ENCODE peak calls at places on chromosomes 11 and 22, in ten cellular contexts. O, A, Z, P, H, I, X, S, F and Q are unnamed samples.

GRCh38 chr11:17748044-17748443 is 13.5 kb downstream of the KCNC1 start:
- DNase-seq in F (no peak), S (peak; percentile 4), X (no peak), Z (no peak), O (no peak), P (no peak), A (no peak), H (no peak), I (no peak), Q (no peak)

GRCh38 chr11:59708537-59708936 is 5.1 kb downstream of the OR10V1 start:
- DNase-seq in X (no peak), H (no peak), A (no peak), O (no peak), S (no peak), F (no peak), Z (no peak), I (no peak), P (no peak), Q (no peak)

GRCh38 chr22:37704645-37705044 is 7.8 kb downstream of the TRIOBP start:
- DNase-seq in H (no peak), A (no peak), P (no peak), I (no peak), F (no peak), S (no peak), Z (no peak), O (no peak), X (no peak), Q (no peak)

GRCh38 chr22:23305321-23305910 is 125.1 kb downstream of the BCR start:
- DNase-seq in P (no peak), F (peak; percentile 62), I (no peak), H (peak; percentile 28), O (peak; percentile 21), A (peak; percentile 64), Z (peak; percentile 53), S (no peak), X (peak; percentile 41), Q (no peak)

GRCh38 chr22:44363980-44364749 is 51.4 kb upstream of the SHISAL1 start:
- DNase-seq in S (peak; percentile 43), F (no peak), H (peak; percentile 64), X (no peak), I (no peak), O (no peak), Z (no peak), P (no peak), A (no peak), Q (no peak)

GRCh38 chr11:84313830-84314359 is 1027.7 kb upstream of the CCDC90B start:
- DNase-seq in O (no peak), P (no peak), Z (no peak), F (no peak), X (peak; percentile 47), S (no peak), H (no peak), A (no peak), I (no peak), Q (no peak)

GRCh38 chr11:134038897-134039470 is 29.9 kb upstream of the JAM3 start:
- DNase-seq in S (no peak), P (no peak), X (no peak), H (no peak), F (no peak), Z (no peak), O (no peak), I (peak; percentile 68), A (no peak), Q (no peak)

GRCh38 chr11:58243954-58244353 is 15.2 kb upstream of the OR10Q1 start:
- DNase-seq in P (no peak), Z (no peak), S (no peak), H (no peak), A (no peak), O (no peak), X (no peak), F (no peak), I (no peak), Q (no peak)

GRCh38 chr22:30903876-30904460 is 64.6 kb downstream of the MORC2 start:
- DNase-seq in H (no peak), F (no peak), Z (no peak), A (no peak), P (no peak), S (no peak), I (no peak), X (no peak), O (no peak), Q (no peak)

GRCh38 chr22:48554893-48555552 is 1272.7 kb downstream of the BRD1 start:
- DNase-seq in F (no peak), S (no peak), X (no peak), A (no peak), I (peak; percentile 69), O (no peak), H (no peak), P (no peak), Z (peak; percentile 1), Q (no peak)

GRCh38 chr11:112728288-112728687 is 232.9 kb upstream of the NCAM1 start:
- DNase-seq in F (no peak), I (no peak), X (no peak), Z (no peak), S (no peak), H (no peak), P (no peak), O (no peak), A (no peak), Q (no peak)

GRCh38 chr22:19440411-19441195 is 6.9 kb downstream of the C22orf39 start:
- DNase-seq in X (no peak), Z (no peak), S (no peak), A (no peak), I (no peak), H (peak; percentile 56), P (no peak), O (no peak), F (no peak), Q (no peak)

GRCh38 chr11:124069429-124070401 is 28.6 kb upstream of the OR10G7 start:
- DNase-seq in H (peak; percentile 27), I (peak; percentile 86), S (no peak), F (peak; percentile 75), A (peak; percentile 34), Z (peak; percentile 63), X (peak; percentile 53), P (peak; percentile 1), O (no peak), Q (peak; percentile 43)

GRCh38 chr11:19820100-19820499 is 107.5 kb downstream of the NAV2 start:
- DNase-seq in A (no peak), I (no peak), H (no peak), O (no peak), Z (no peak), S (no peak), F (peak; percentile 42), X (peak; percentile 65), P (no peak), Q (no peak)

DNA sequence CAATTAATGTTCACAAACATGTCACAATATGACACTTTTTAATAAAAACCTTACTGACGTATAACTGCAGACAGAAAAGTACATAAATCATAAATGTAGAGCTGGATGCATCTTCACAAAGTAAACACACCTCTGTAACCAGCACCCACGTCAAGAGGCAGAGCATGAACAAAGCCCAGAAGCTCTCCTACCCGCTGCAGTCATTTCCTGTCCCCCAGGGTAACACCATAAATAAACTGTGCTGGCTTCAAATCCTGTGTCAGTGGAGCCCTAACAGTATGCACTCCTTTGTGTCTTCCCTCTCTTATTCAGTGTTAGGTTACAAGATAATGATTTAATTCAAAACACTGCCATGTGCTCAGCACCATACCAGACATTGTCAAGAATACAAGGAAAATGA is 5.7 kb downstream of the SYT13 start:
- DNase-seq in H (no peak), P (no peak), A (peak; percentile 39), X (no peak), F (no peak), S (no peak), O (no peak), I (no peak), Z (no peak), Q (no peak)
- H3K4me3 ChIP-seq in H (no peak overlapping the region), P (no peak overlapping the region), A (no peak overlapping the region), X (no peak overlapping the region), F (no peak overlapping the region), S (no peak overlapping the region), O (no peak overlapping the region), I (no peak overlapping the region), Z (no peak overlapping the region), Q (no peak overlapping the region)

GRCh38 chr11:61332266-61332822 is 561 bp downstream of the DDB1 start:
- DNase-seq in I (peak; percentile 47), O (no peak), H (peak; percentile 21), S (no peak), A (peak; percentile 15), X (peak; percentile 38), Z (peak; percentile 26), F (peak; percentile 29), P (no peak), Q (no peak)
- TF ChIP-seq CTCF in I (no peak), O (no peak), H (no peak), S (no peak), A (peak; percentile 34), X (peak; percentile 3), Z (no peak), F (peak; percentile 2), P (peak; percentile 22), Q (no peak)

DNA sequence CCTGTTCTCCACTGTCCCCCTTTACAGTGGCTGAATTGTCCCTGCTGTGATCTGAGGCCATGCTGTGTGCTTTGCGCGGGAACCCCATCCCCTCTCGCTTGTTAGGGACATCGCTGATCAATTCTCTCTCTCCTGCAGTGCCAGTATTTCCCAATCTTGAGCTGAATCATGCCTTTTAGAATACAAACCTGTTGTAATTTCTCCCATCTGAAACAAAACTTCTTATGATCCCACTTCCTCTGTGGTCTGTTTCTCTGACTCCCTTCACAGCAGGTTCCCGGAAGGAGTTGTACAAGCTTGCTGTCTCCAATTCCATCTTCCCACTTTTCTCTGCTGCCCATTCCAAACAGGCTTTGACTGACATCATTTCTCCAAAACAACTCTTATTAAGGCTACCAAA is 16.8 kb downstream of the ADAMTS15 start:
- DNase-seq in P (no peak), S (no peak), F (peak; percentile 58), X (no peak), O (no peak), Z (no peak), A (peak; percentile 15), H (no peak), I (no peak), Q (no peak)
- H3K4me3 ChIP-seq in P (no peak overlapping the region), S (no peak overlapping the region), F (no peak overlapping the region), X (no peak overlapping the region), O (no peak overlapping the region), Z (no peak overlapping the region), A (no peak overlapping the region), H (no peak overlapping the region), I (no peak overlapping the region), Q (no peak overlapping the region)

GRCh38 chr11:66070604-66071325 is 693 bp downstream of the PACS1 start:
- DNase-seq in F (peak; percentile 57), I (peak; percentile 45), X (peak; percentile 53), H (peak; percentile 51), Z (peak; percentile 47), P (no peak), A (no peak), S (peak; percentile 70), O (no peak), Q (no peak)

GRCh38 chr11:66068923-66069714 is 953 bp upstream of the PACS1 start:
- DNase-seq in H (peak; percentile 76), O (no peak), Z (peak; percentile 31), S (peak; percentile 63), F (peak; percentile 70), I (no peak), X (peak; percentile 70), A (peak; percentile 48), P (no peak), Q (peak; percentile 59)

GRCh38 chr11:66071326-66071870 is 1.3 kb downstream of the PACS1 start:
- DNase-seq in P (no peak), S (no peak), A (no peak), I (no peak), Z (no peak), X (no peak), H (no peak), F (no peak), O (no peak), Q (no peak)

GRCh38 chr11:66068154-66068821 is 1.8 kb upstream of the PACS1 start:
- DNase-seq in P (no peak), S (peak; percentile 81), O (peak; percentile 53), F (peak; percentile 81), H (peak; percentile 71), Z (peak; percentile 80), A (peak; percentile 67), I (peak; percentile 85), X (peak; percentile 73), Q (no peak)

GRCh38 chr11:66069715-66070603 is at the start of gene PACS1:
- DNase-seq in F (peak; percentile 95), P (peak; percentile 26), I (peak; percentile 84), X (peak; percentile 83), H (peak; percentile 85), S (peak; percentile 86), A (peak; percentile 58), Z (peak; percentile 81), O (peak; percentile 46), Q (no peak)
- TF ChIP-seq CTCF in F (no peak), P (no peak), I (no peak), X (no peak), H (no peak), S (no peak), A (no peak), Z (no peak), O (no peak), Q (no peak)